ENCODE peak calls at places on chromosomes 13 and 19, in four cellular contexts. B, G, K and W are unnamed samples.

GRCh38 chr13:113651511-113652403 is 6.2 kb downstream of the ATP4B start:
- DNase-seq in B (no peak), G (no peak), K (no peak), W (no peak)

GRCh38 chr13:110356362-110356761 is 49.3 kb downstream of the COL4A2 start:
- DNase-seq in G (no peak), K (no peak), B (no peak), W (no peak)

GRCh38 chr19:19362075-19362474 is 41.4 kb downstream of the MAU2 start:
- DNase-seq in G (no peak), B (no peak), K (no peak), W (no peak)

GRCh38 chr19:36009220-36009619 is 607 bp upstream of the SYNE4 start:
- DNase-seq in G (peak; percentile 48), K (peak; percentile 65), B (peak; percentile 56), W (peak; percentile 45)

GRCh38 chr13:44930280-44930679 is 59.0 kb downstream of the NUFIP1 start:
- DNase-seq in G (no peak), B (no peak), K (no peak), W (no peak)

GRCh38 chr13:71396149-71396548 is 470.9 kb downstream of the DACH1 start:
- DNase-seq in B (no peak), K (no peak), G (no peak), W (no peak)

GRCh38 chr13:25151626-25152025 is 20.5 kb downstream of the AMER2 start:
- DNase-seq in K (no peak), G (no peak), B (no peak), W (no peak)

GRCh38 chr19:29323046-29323971 is 110.4 kb upstream of the UQCRFS1 start:
- DNase-seq in B (no peak), K (no peak), G (no peak), W (no peak)

GRCh38 chr13:59326717-59327116 is 837.0 kb downstream of the DIAPH3 start:
- DNase-seq in B (no peak), G (no peak), K (no peak), W (no peak)

GRCh38 chr19:52343548-52343947 is 7.5 kb downstream of the ZNF610 start:
- DNase-seq in G (peak; percentile 23), K (peak; percentile 16), B (peak; percentile 8), W (peak; percentile 20)

GRCh38 chr19:4369888-4370260 is 26.5 kb downstream of the MPND start:
- DNase-seq in K (peak; percentile 29), B (no peak), G (no peak), W (no peak)

GRCh38 chr13:48975101-48975925 is at the start of gene FNDC3A:
- DNase-seq in B (peak; percentile 51), G (peak; percentile 68), K (peak; percentile 30), W (peak; percentile 61)

GRCh38 chr13:59354665-59355064 is 809.1 kb downstream of the DIAPH3 start:
- DNase-seq in K (no peak), G (no peak), B (no peak), W (no peak)

GRCh38 chr13:20457670-20458069 is 68.0 kb downstream of the CRYL1 start:
- DNase-seq in G (no peak), B (no peak), K (no peak), W (no peak)

GRCh38 chr13:52925775-52926285 is 77.4 kb upstream of the PCDH8 start:
- DNase-seq in B (no peak), G (no peak), K (no peak), W (no peak)

GRCh38 chr19:45451181-45451849 is 16.5 kb upstream of the FOSB start:
- DNase-seq in B (peak; percentile 24), K (no peak), G (peak; percentile 53), W (peak; percentile 92)

GRCh38 chr13:24112791-24113190 is 47.7 kb upstream of the SPATA13 start:
- DNase-seq in B (no peak), K (no peak), G (no peak), W (peak; percentile 67)

GRCh38 chr19:33405491-33406461 is 32.3 kb downstream of the CEBPG start:
- DNase-seq in K (no peak), G (no peak), B (no peak), W (no peak)

GRCh38 chr13:99307648-99308339 is 595 bp upstream of the GPR183 start:
- DNase-seq in G (peak; percentile 44), B (peak; percentile 53), K (no peak), W (peak; percentile 87)

GRCh38 chr13:89565711-89566110 is 1781.8 kb upstream of the MIR17HG start:
- DNase-seq in G (no peak), K (no peak), B (no peak), W (no peak)

GRCh38 chr19:1259206-1259872 is 9.8 kb upstream of the CIRBP start:
- DNase-seq in B (peak; percentile 38), K (peak; percentile 85), G (peak; percentile 71), W (no peak)

GRCh38 chr13:60164490-60164889 is 762 bp upstream of the DIAPH3 start:
- DNase-seq in G (peak; percentile 39), K (no peak), B (peak; percentile 12), W (no peak)

GRCh38 chr19:41753936-41754529 is 1.3 kb upstream of the CEACAM6 start:
- DNase-seq in B (peak; percentile 69), G (peak; percentile 11), K (peak; percentile 51), W (no peak)

GRCh38 chr19:16920816-16921529 is 32.2 kb downstream of the F2RL3 start:
- DNase-seq in G (peak; percentile 60), B (peak; percentile 90), K (peak; percentile 80), W (peak; percentile 81)

GRCh38 chr19:15116856-15117255 is 9.7 kb downstream of the SYDE1 start:
- DNase-seq in B (no peak), K (no peak), G (no peak), W (no peak)

GRCh38 chr19:48329167-48329891 is 4.0 kb downstream of the EMP3 start:
- DNase-seq in B (peak; percentile 34), G (peak; percentile 47), K (no peak), W (peak; percentile 48)

GRCh38 chr19:3024870-3025515 is 4.1 kb downstream of the TLE2 start:
- DNase-seq in G (no peak), K (no peak), B (no peak), W (no peak)

GRCh38 chr19:55633866-55634265 is 6.9 kb upstream of the ZNF580 start:
- DNase-seq in K (no peak), G (no peak), B (no peak), W (no peak)

GRCh38 chr19:47653856-47654255 is 44.9 kb downstream of the BICRA start:
- DNase-seq in B (no peak), G (no peak), K (no peak), W (no peak)

GRCh38 chr13:43786766-43787517 is at the start of gene ENOX1:
- DNase-seq in B (peak; percentile 47), G (peak; percentile 84), K (peak; percentile 32), W (peak; percentile 51)

GRCh38 chr19:6719540-6719861 is 949 bp downstream of the C3 start:
- DNase-seq in B (no peak), K (no peak), G (no peak), W (no peak)

GRCh38 chr13:80227645-80228044 is 113.3 kb downstream of the SPRY2 start:
- DNase-seq in B (no peak), G (no peak), K (no peak), W (no peak)

GRCh38 chr13:63367522-63368198 is 1952.0 kb upstream of the PCDH20 start:
- DNase-seq in B (no peak), G (no peak), K (no peak), W (no peak)

GRCh38 chr13:63364159-63364558 is 1948.5 kb upstream of the PCDH20 start:
- DNase-seq in B (no peak), G (no peak), K (no peak), W (no peak)

DNA sequence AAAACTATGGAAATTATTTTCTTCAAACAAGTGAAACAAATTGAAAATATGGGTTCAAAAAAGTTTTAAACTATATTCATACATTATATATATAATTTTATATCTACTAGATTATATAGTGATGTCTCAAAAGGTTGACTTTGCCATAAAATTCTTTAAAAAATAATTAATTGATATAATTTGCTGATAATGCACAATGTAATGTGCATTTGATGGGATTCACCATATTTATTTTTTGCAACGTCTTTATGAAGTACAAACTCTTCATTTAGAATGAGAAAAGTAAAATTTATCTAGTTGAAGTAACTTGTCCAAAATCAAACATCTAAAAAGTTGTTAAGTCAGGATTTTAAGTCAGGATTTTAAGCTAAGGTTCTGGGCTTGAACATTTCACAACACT is 1954.5 kb upstream of the PCDH20 start:
- DNase-seq in B (no peak), G (no peak), K (no peak), W (no peak)
- H3K79me2 ChIP-seq in B (no peaks in the 10 kb centered on the region), G (no peaks in the 10 kb centered on the region), K (no peaks in the 10 kb centered on the region), W (no peaks in the 10 kb centered on the region)

GRCh38 chr13:30639671-30640070 is 22.0 kb downstream of the USPL1 start:
- DNase-seq in B (no peak), K (no peak), G (no peak), W (peak; percentile 64)
- H3K79me2 ChIP-seq in B (peaks cover 32% of the 10 kb centered on the region), K (peaks cover 30% of the 10 kb centered on the region), G (peaks cover 21% of the 10 kb centered on the region), W (peaks cover 78% of the 10 kb centered on the region)

DNA sequence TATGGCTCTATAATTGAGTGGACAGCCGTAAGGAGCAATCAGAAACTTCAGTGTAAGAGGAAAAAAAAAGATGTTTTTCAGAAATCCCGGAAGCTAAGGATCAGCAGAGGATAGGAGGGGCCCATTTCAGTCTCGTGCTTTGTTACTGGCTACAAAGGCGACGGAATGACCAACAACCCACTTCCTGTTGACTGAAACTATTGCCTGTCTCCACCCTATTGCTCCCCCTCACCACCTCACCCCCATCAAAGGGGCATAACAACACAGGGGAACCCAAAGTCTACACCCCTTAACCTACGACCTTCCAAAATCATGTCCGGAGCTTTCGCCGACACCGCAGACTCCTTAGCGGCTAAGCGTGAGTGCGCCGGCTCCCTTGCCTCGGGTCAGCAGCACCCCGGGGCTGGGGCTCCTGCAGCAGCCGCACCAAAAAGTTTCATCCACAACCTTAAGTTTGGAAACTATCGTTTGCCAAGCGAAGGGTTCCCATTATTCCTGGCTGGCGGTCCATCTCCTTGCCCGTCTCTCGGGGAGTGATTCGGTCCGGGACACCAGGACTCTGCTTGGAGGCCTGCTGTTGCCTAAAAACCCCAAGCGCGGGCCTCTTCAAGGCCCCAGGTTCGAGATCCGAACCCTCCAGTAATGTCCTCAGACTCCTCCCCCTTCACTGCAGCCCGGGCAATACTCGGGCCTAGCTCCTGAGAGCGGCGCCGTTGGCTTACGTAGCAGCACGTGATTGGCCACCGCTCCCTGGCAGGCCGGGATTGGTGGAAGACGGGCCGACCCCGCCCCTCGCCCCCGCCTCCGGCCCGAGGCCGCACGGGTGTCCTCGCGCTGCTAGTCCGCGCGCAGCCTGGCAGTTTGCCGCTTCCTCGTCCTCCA is at the start of gene TPP2:
- DNase-seq in B (peak; percentile 95), K (peak; percentile 99), G (peak; percentile 99), W (peak; percentile 93)
- H3K79me2 ChIP-seq in B (peaks cover 57% of the 10 kb centered on the region), K (peaks cover 59% of the 10 kb centered on the region), G (peaks cover 46% of the 10 kb centered on the region), W (peaks cover 51% of the 10 kb centered on the region)

GRCh38 chr13:41029629-41030028 is 10.5 kb upstream of the ELF1 start:
- DNase-seq in G (no peak), K (no peak), B (peak; percentile 10), W (no peak)
- H3K79me2 ChIP-seq in G (peaks cover 12% of the 10 kb centered on the region), K (peaks cover 3% of the 10 kb centered on the region), B (no peaks in the 10 kb centered on the region), W (peaks cover 39% of the 10 kb centered on the region)

GRCh38 chr19:49929611-49930482 is 543 bp upstream of the NUP62 start:
- DNase-seq in K (peak; percentile 87), B (peak; percentile 98), G (peak; percentile 98), W (peak; percentile 91)
- H3K79me2 ChIP-seq in K (peaks cover 44% of the 10 kb centered on the region), B (peaks cover 66% of the 10 kb centered on the region), G (peaks cover 38% of the 10 kb centered on the region), W (peaks cover 42% of the 10 kb centered on the region)